ENCODE peak calls at places on chromosomes 12 and 14, in ten cellular contexts. M is HepG2, C is stomach, G is ovary, R is suprapubic skin, D is esophagus muscularis mucosa, S is upper lobe of left lung, P is A549, I is transverse colon, A is sigmoid colon. Z is an unnamed sample.

GRCh38 chr12:132236129-132236929 is 92.1 kb downstream of the NOC4L start:
- DNase-seq in M (no peak), C (no peak), G (no peak), R (no peak), D (no peak), S (no peak), P (no peak), I (no peak), A (peak; percentile 44), Z (no peak)

GRCh38 chr12:132806857-132807256 is 21.8 kb downstream of the GOLGA3 start:
- DNase-seq in M (no peak), C (no peak), G (no peak), R (no peak), D (no peak), S (no peak), P (no peak), I (no peak), A (no peak), Z (no peak)

GRCh38 chr14:92922883-92923743 is at the start of gene CHGA:
- DNase-seq in M (peak; percentile 36), C (peak; percentile 44), G (peak; percentile 60), R (no peak), D (no peak), S (no peak), P (peak; percentile 38), I (peak; percentile 37), A (no peak), Z (no peak)

GRCh38 chr12:10966314-10966713 is 20.4 kb downstream of the TAS2R50 start:
- DNase-seq in M (no peak), C (no peak), G (no peak), R (no peak), D (no peak), S (no peak), P (no peak), I (no peak), A (no peak), Z (no peak)

GRCh38 chr12:104466694-104467345 is 10.1 kb downstream of the CHST11 start:
- DNase-seq in M (no peak), C (no peak), G (no peak), R (no peak), D (no peak), S (no peak), P (no peak), I (no peak), A (no peak), Z (no peak)

GRCh38 chr12:6961695-6962284 is 8.7 kb downstream of the PHB2 start:
- DNase-seq in M (peak; percentile 81), C (peak; percentile 75), G (peak; percentile 62), R (no peak), D (no peak), S (peak; percentile 88), P (peak; percentile 89), I (peak; percentile 85), A (peak; percentile 89), Z (no peak)

GRCh38 chr14:99067141-99067920 is 204.7 kb downstream of the BCL11B start:
- DNase-seq in M (no peak), C (no peak), G (no peak), R (no peak), D (peak; percentile 55), S (no peak), P (no peak), I (no peak), A (no peak), Z (no peak)

GRCh38 chr12:8018666-8019581 is 13.6 kb upstream of the FOXJ2 start:
- DNase-seq in M (peak; percentile 43), C (no peak), G (no peak), R (no peak), D (no peak), S (no peak), P (no peak), I (no peak), A (no peak), Z (no peak)

GRCh38 chr12:132284618-132285310 is 44.6 kb downstream of the GALNT9 start:
- DNase-seq in M (no peak), C (no peak), G (no peak), R (no peak), D (no peak), S (no peak), P (peak; percentile 62), I (no peak), A (no peak), Z (no peak)

GRCh38 chr12:43776498-43776897 is 17.7 kb downstream of the IRAK4 start:
- DNase-seq in M (peak; percentile 44), C (no peak), G (no peak), R (no peak), D (no peak), S (no peak), P (peak; percentile 56), I (no peak), A (no peak), Z (peak; percentile 8)

DNA sequence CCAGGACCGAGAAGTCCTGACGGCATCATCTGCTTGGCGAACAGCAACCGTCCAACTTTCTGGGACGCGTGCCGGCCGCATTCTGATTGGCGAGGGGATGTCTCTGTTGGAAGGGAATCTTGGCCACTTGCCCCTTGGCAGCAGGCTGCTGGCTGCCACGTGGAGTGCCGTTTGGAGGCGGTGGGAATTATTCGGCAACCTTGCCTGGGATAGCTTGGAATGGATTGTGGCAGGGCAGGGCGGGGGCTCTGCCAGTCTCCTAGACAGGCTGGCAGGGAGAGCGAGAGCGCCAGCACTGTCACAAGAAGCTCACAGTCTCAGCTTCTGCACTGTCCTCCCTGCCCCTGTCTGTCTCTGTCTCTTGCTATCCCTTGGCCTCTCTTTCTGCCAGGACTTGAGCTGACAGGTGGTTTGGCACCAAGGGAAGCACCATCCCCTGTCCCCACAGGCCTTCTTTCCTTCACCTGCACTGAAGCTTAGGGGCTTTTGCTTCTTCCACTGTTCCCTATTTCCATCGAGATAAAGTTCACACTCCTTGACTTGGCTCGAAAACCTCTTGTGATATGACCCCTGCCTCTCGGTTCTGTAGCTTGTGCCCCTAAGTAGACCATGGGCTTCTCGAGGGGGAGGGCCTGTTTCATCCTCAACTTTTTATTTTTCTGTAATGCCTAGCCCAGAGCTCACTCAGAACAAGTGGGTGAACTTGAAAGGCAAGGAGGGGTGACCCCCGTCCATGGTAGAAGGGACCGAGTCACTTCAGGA is 201.9 kb downstream of the PHETA1 start:
- DNase-seq in M (no peak), C (no peak), G (no peak), R (no peak), D (no peak), S (no peak), P (no peak), I (peak; percentile 12), A (peak; percentile 85), Z (no peak)
- TF ChIP-seq EP300 in M (no peak), C (no peak), G (no peak), R (no peak), D (no peak), S (no peak), P (no peak), I (no peak), A (no peak), Z (no peak)

DNA sequence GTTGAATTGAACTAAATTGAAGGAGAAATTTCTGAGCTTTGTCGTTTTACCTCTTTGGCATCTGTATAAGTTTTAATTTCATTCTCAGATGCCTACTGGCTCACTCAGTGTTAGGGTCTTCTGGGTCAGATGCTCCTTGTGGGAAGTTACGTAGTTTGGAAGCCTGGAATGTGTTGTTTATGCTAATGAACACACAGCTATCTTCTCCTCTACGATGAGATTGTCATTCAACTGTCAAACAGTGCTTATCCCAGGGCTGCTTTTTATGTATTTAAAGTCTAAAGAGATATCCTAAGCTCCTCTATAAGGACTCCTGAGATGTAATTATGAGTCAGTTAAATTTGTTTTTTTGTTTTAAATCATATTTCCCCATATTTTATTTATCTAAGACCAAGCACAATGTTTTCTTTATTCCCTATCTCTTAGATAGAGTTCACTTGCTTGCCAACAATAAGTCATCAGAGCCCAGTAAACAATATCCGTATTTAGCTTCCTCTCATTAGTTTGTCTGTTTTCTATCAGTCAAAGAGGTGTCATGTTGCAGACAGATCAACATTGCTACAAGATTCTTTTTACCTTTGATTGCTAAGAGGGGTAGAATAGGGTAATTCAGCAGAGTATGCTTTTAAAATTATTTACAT is 368.0 kb upstream of the PDE3A start:
- DNase-seq in M (no peak), C (no peak), G (no peak), R (no peak), D (no peak), S (no peak), P (no peak), I (no peak), A (no peak), Z (no peak)
- TF ChIP-seq EP300 in M (no peak), C (no peak), G (no peak), R (no peak), D (no peak), S (no peak), P (no peak), I (no peak), A (no peak), Z (no peak)

GRCh38 chr12:12585115-12585862 is 22.6 kb upstream of the DUSP16 start:
- DNase-seq in M (peak; percentile 39), C (no peak), G (no peak), R (no peak), D (no peak), S (no peak), P (no peak), I (no peak), A (no peak), Z (no peak)

GRCh38 chr12:12586879-12587675 is 24.4 kb upstream of the DUSP16 start:
- DNase-seq in M (no peak), C (no peak), G (no peak), R (no peak), D (no peak), S (no peak), P (no peak), I (peak; percentile 59), A (no peak), Z (no peak)

GRCh38 chr12:12582193-12582881 is 19.7 kb upstream of the DUSP16 start:
- DNase-seq in M (no peak), C (no peak), G (no peak), R (no peak), D (no peak), S (no peak), P (no peak), I (no peak), A (no peak), Z (no peak)

GRCh38 chr12:12583510-12583909 is 20.8 kb upstream of the DUSP16 start:
- DNase-seq in M (no peak), C (no peak), G (no peak), R (no peak), D (no peak), S (no peak), P (no peak), I (no peak), A (no peak), Z (no peak)

DNA sequence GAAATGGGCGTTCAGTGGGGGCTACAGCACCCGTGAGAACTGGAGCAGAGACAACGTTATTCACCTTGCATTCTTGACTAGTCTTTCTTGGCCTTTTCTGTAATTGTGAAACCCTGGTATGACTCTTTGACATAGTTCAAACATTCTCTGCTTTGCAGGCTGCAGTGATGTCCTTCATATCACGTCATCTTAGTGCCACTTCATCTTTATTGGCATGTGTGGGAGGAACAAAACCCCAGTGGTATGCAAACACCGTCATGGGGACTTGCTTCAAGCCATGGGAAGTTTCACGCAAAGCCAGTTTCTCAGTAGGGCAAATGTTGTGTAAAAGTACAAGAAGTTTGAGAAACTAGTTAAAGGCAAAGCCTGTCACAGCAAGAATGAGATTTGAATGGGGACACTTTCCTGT is 20.2 kb upstream of the DUSP16 start:
- DNase-seq in M (peak; percentile 71), C (no peak), G (no peak), R (no peak), D (no peak), S (peak; percentile 60), P (peak; percentile 94), I (no peak), A (no peak), Z (no peak)
- TF ChIP-seq EP300 in M (no peak), C (no peak), G (no peak), R (no peak), D (no peak), S (peak; percentile 6), P (peak; percentile 96), I (no peak), A (no peak), Z (no peak)

GRCh38 chr14:75979071-75979571 is 2.7 kb downstream of the TGFB3 start:
- DNase-seq in M (no peak), C (no peak), G (peak; percentile 50), R (no peak), D (no peak), S (no peak), P (peak; percentile 17), I (peak; percentile 23), A (peak; percentile 69), Z (no peak)
- TF ChIP-seq EP300 in M (no peak), C (no peak), G (no peak), R (no peak), D (no peak), S (no peak), P (no peak), I (no peak), A (no peak), Z (no peak)

Z was measured in tibial nerve.